ENCODE peak calls at places on chromosome 18, in nine cellular contexts. One of them, this sample, is unnamed.

GRCh38 chr18:41121116-41121826 is 833.8 kb upstream of the PIK3C3 start:
- DNase-seq in HepG2: no peak
- DNase-seq in anterior cingulate cortex: no peak
- DNase-seq in ELF-1: no peak
- DNase-seq in iPS DF 6.9: no peak
- DNase-seq in osteoblast: peak
- DNase-seq in amniotic stem cell: peak
- DNase-seq in T-helper 2 cell: no peak
- DNase-seq in glutamatergic neuron: no peak
- DNase-seq in this sample: no peak

GRCh38 chr18:37900281-37900680 is 334.7 kb upstream of the CELF4 start:
- DNase-seq in osteoblast: no peak
- DNase-seq in glutamatergic neuron: no peak
- DNase-seq in amniotic stem cell: no peak
- DNase-seq in iPS DF 6.9: no peak
- DNase-seq in HepG2: no peak
- DNase-seq in ELF-1: no peak
- DNase-seq in T-helper 2 cell: no peak
- DNase-seq in anterior cingulate cortex: no peak
- DNase-seq in this sample: peak

GRCh38 chr18:48409591-48410094 is 460 bp upstream of the ZBTB7C start:
- DNase-seq in T-helper 2 cell: no peak
- DNase-seq in osteoblast: no peak
- DNase-seq in amniotic stem cell: no peak
- DNase-seq in ELF-1: peak
- DNase-seq in HepG2: no peak
- DNase-seq in glutamatergic neuron: no peak
- DNase-seq in anterior cingulate cortex: peak
- DNase-seq in iPS DF 6.9: no peak
- DNase-seq in this sample: peak

GRCh38 chr18:54740146-54740844 is 88.0 kb upstream of the RAB27B start:
- DNase-seq in anterior cingulate cortex: no peak
- DNase-seq in T-helper 2 cell: no peak
- DNase-seq in iPS DF 6.9: no peak
- DNase-seq in osteoblast: no peak
- DNase-seq in amniotic stem cell: peak
- DNase-seq in glutamatergic neuron: no peak
- DNase-seq in ELF-1: no peak
- DNase-seq in HepG2: no peak
- DNase-seq in this sample: no peak

GRCh38 chr18:80159713-80160636 is 50.9 kb downstream of the ADNP2 start:
- DNase-seq in iPS DF 6.9: no peak
- DNase-seq in amniotic stem cell: no peak
- DNase-seq in osteoblast: peak
- DNase-seq in T-helper 2 cell: no peak
- DNase-seq in anterior cingulate cortex: no peak
- DNase-seq in glutamatergic neuron: peak
- DNase-seq in HepG2: no peak
- DNase-seq in ELF-1: peak
- DNase-seq in this sample: no peak

GRCh38 chr18:36153203-36153602 is 23.5 kb downstream of the ELP2 start:
- DNase-seq in osteoblast: peak
- DNase-seq in glutamatergic neuron: no peak
- DNase-seq in HepG2: peak
- DNase-seq in T-helper 2 cell: no peak
- DNase-seq in anterior cingulate cortex: no peak
- DNase-seq in ELF-1: no peak
- DNase-seq in iPS DF 6.9: no peak
- DNase-seq in amniotic stem cell: peak
- DNase-seq in this sample: no peak

GRCh38 chr18:12497839-12498238 is 90.1 kb downstream of the PRELID3A start:
- DNase-seq in anterior cingulate cortex: no peak
- DNase-seq in ELF-1: no peak
- DNase-seq in osteoblast: no peak
- DNase-seq in iPS DF 6.9: no peak
- DNase-seq in HepG2: no peak
- DNase-seq in glutamatergic neuron: no peak
- DNase-seq in T-helper 2 cell: no peak
- DNase-seq in amniotic stem cell: no peak
- DNase-seq in this sample: no peak

GRCh38 chr18:56200381-56200831 is 438.0 kb downstream of the TXNL1 start:
- DNase-seq in ELF-1: no peak
- DNase-seq in glutamatergic neuron: no peak
- DNase-seq in osteoblast: peak
- DNase-seq in T-helper 2 cell: no peak
- DNase-seq in amniotic stem cell: no peak
- DNase-seq in iPS DF 6.9: no peak
- DNase-seq in anterior cingulate cortex: no peak
- DNase-seq in HepG2: no peak
- DNase-seq in this sample: no peak

GRCh38 chr18:76658627-76659026 is 163.6 kb upstream of the ZNF516 start:
- DNase-seq in ELF-1: peak
- DNase-seq in glutamatergic neuron: peak
- DNase-seq in T-helper 2 cell: no peak
- DNase-seq in anterior cingulate cortex: no peak
- DNase-seq in amniotic stem cell: no peak
- DNase-seq in iPS DF 6.9: no peak
- DNase-seq in HepG2: no peak
- DNase-seq in osteoblast: no peak
- DNase-seq in this sample: peak

GRCh38 chr18:58417752-58418151 is 211.1 kb downstream of the ALPK2 start:
- DNase-seq in iPS DF 6.9: no peak
- DNase-seq in HepG2: peak
- DNase-seq in anterior cingulate cortex: no peak
- DNase-seq in ELF-1: no peak
- DNase-seq in osteoblast: no peak
- DNase-seq in amniotic stem cell: no peak
- DNase-seq in glutamatergic neuron: no peak
- DNase-seq in T-helper 2 cell: no peak
- DNase-seq in this sample: no peak

GRCh38 chr18:36532394-36532793 is 234.9 kb downstream of the FHOD3 start:
- DNase-seq in glutamatergic neuron: no peak
- DNase-seq in amniotic stem cell: no peak
- DNase-seq in osteoblast: no peak
- DNase-seq in iPS DF 6.9: no peak
- DNase-seq in T-helper 2 cell: no peak
- DNase-seq in ELF-1: no peak
- DNase-seq in HepG2: no peak
- DNase-seq in anterior cingulate cortex: no peak
- DNase-seq in this sample: no peak

GRCh38 chr18:26568513-26568912 is 20.2 kb upstream of the KCTD1 start:
- DNase-seq in glutamatergic neuron: no peak
- DNase-seq in osteoblast: no peak
- DNase-seq in amniotic stem cell: no peak
- DNase-seq in ELF-1: no peak
- DNase-seq in HepG2: no peak
- DNase-seq in T-helper 2 cell: no peak
- DNase-seq in anterior cingulate cortex: no peak
- DNase-seq in iPS DF 6.9: no peak
- DNase-seq in this sample: no peak

GRCh38 chr18:616380-616995 is 19.7 kb downstream of the CLUL1 start:
- DNase-seq in amniotic stem cell: peak
- DNase-seq in HepG2: peak
- DNase-seq in ELF-1: no peak
- DNase-seq in glutamatergic neuron: no peak
- DNase-seq in T-helper 2 cell: no peak
- DNase-seq in anterior cingulate cortex: no peak
- DNase-seq in iPS DF 6.9: no peak
- DNase-seq in osteoblast: peak
- DNase-seq in this sample: no peak

This sample was measured in SJCRH30.